ENCODE peak calls at places on chromosome 5, in five cellular contexts. P, X, T, Z and A are unnamed samples.

GRCh38 chr5:57863661-57864060 is 381.1 kb upstream of the ACTBL2 start:
- DNase-seq in P (no peak), X (no peak), T (no peak), Z (no peak), A (no peak)

GRCh38 chr5:151019331-151019730 is 1.1 kb upstream of the GPX3 start:
- DNase-seq in P (no peak), X (no peak), T (no peak), Z (no peak), A (no peak)

GRCh38 chr5:14505310-14506140 is 76.1 kb upstream of the OTULINL start:
- DNase-seq in P (peak; percentile 5), X (no peak), T (no peak), Z (no peak), A (no peak)

GRCh38 chr5:175738595-175739133 is 80.8 kb downstream of the HRH2 start:
- DNase-seq in P (no peak), X (no peak), T (no peak), Z (no peak), A (peak; percentile 29)

GRCh38 chr5:92979716-92980115 is 601.3 kb downstream of the NR2F1-AS1 start:
- DNase-seq in P (no peak), X (no peak), T (no peak), Z (no peak), A (no peak)

GRCh38 chr5:133509742-133510079 is 102.6 kb downstream of the FSTL4 start:
- DNase-seq in P (no peak), X (no peak), T (no peak), Z (no peak), A (no peak)

GRCh38 chr5:141877478-141878185 is 578 bp downstream of the PCDH1 start:
- DNase-seq in P (no peak), X (peak; percentile 13), T (no peak), Z (peak; percentile 48), A (peak; percentile 71)

GRCh38 chr5:8329773-8330172 is 460.8 kb downstream of the MTRR start:
- DNase-seq in P (no peak), X (no peak), T (no peak), Z (no peak), A (no peak)

GRCh38 chr5:54270326-54270725 is 40.0 kb downstream of the ARL15 start:
- DNase-seq in P (no peak), X (no peak), T (no peak), Z (no peak), A (no peak)

GRCh38 chr5:177086918-177087706 is 397 bp downstream of the FGFR4 start:
- DNase-seq in P (peak; percentile 58), X (no peak), T (no peak), Z (peak; percentile 89), A (no peak)

GRCh38 chr5:37836173-37837100 is 3.4 kb downstream of the GDNF start:
- DNase-seq in P (no peak), X (no peak), T (no peak), Z (no peak), A (no peak)

GRCh38 chr5:128403350-128403749 is 134.7 kb downstream of the FBN2 start:
- DNase-seq in P (no peak), X (no peak), T (no peak), Z (no peak), A (no peak)

GRCh38 chr5:149647334-149647733 is 66.0 kb downstream of the ARHGEF37 start:
- DNase-seq in P (no peak), X (no peak), T (no peak), Z (no peak), A (no peak)

GRCh38 chr5:159456722-159457462 is 126.6 kb upstream of the IL12B start:
- DNase-seq in P (no peak), X (no peak), T (no peak), Z (no peak), A (no peak)

GRCh38 chr5:44875661-44876250 is 67.0 kb downstream of the MRPS30 start:
- DNase-seq in P (no peak), X (no peak), T (no peak), Z (no peak), A (no peak)

GRCh38 chr5:141508440-141508807 is 19.5 kb downstream of the PCDHGC5 start:
- DNase-seq in P (no peak), X (no peak), T (no peak), Z (no peak), A (no peak)

GRCh38 chr5:18379189-18379588 is 744.9 kb downstream of the TAF11L14 start:
- DNase-seq in P (no peak), X (no peak), T (no peak), Z (no peak), A (no peak)

GRCh38 chr5:6576861-6577501 is 55.9 kb downstream of the NSUN2 start:
- DNase-seq in P (peak; percentile 35), X (no peak), T (no peak), Z (no peak), A (no peak)

GRCh38 chr5:1241509-1242080 is 16.4 kb downstream of the SLC6A18 start:
- DNase-seq in P (no peak), X (no peak), T (no peak), Z (no peak), A (no peak)

GRCh38 chr5:173016621-173017046 is 33.1 kb downstream of the ATP6V0E1 start:
- DNase-seq in P (no peak), X (no peak), T (no peak), Z (no peak), A (peak; percentile 74)

GRCh38 chr5:98934581-98934980 is 5.8 kb upstream of the CHD1 start:
- DNase-seq in P (no peak), X (no peak), T (no peak), Z (no peak), A (no peak)

GRCh38 chr5:86968311-86968753 is 299.4 kb upstream of the RASA1 start:
- DNase-seq in P (no peak), X (no peak), T (peak; percentile 10), Z (no peak), A (no peak)

GRCh38 chr5:16737620-16738364 is 121.0 kb upstream of the RETREG1 start:
- DNase-seq in P (no peak), X (no peak), T (no peak), Z (peak; percentile 52), A (no peak)

GRCh38 chr5:1176473-1177391 is 24.7 kb upstream of the SLC6A19 start:
- DNase-seq in P (peak; percentile 54), X (no peak), T (peak; percentile 7), Z (no peak), A (no peak)

GRCh38 chr5:57171818-57172465 is 1.9 kb upstream of the GPBP1 start:
- DNase-seq in P (no peak), X (no peak), T (no peak), Z (peak; percentile 39), A (no peak)

GRCh38 chr5:40238066-40238745 is 441.5 kb upstream of the PTGER4 start:
- DNase-seq in P (no peak), X (no peak), T (no peak), Z (no peak), A (no peak)

GRCh38 chr5:77885501-77885900 is 109.4 kb upstream of the TBCA start:
- DNase-seq in P (no peak), X (no peak), T (no peak), Z (no peak), A (no peak)

GRCh38 chr5:170293273-170293672 is 4.3 kb downstream of the LCP2 start:
- DNase-seq in P (no peak), X (no peak), T (no peak), Z (peak; percentile 69), A (no peak)

GRCh38 chr5:44714871-44715580 is 93.7 kb upstream of the MRPS30 start:
- DNase-seq in P (no peak), X (no peak), T (no peak), Z (no peak), A (no peak)

DNA sequence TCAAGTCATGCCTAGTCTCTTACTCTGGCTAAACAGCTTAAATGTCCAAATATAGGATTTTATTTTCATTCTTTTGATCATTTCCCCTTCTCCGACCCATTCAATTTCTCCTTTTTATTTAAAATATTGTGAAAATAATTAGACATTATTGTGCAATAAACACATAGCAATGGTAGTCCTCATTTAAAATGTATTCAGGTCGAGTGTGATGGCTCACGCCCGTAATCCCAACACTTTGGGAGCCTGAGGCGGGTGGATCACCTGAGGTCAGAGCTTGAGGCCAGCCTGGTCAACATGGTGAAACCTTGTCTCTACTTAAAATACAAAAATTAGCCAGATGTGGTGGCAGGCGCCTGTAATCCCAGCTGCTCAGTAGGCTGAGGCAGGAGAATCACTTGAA is 26.7 kb downstream of the ADAMTS6 start:
- DNase-seq in P (no peak), X (no peak), T (no peak), Z (no peak), A (no peak)
- H3K27ac ChIP-seq in P (no peak overlapping the region), X (no peak overlapping the region), T (no peak overlapping the region), Z (no peak overlapping the region), A (no peak overlapping the region)

DNA sequence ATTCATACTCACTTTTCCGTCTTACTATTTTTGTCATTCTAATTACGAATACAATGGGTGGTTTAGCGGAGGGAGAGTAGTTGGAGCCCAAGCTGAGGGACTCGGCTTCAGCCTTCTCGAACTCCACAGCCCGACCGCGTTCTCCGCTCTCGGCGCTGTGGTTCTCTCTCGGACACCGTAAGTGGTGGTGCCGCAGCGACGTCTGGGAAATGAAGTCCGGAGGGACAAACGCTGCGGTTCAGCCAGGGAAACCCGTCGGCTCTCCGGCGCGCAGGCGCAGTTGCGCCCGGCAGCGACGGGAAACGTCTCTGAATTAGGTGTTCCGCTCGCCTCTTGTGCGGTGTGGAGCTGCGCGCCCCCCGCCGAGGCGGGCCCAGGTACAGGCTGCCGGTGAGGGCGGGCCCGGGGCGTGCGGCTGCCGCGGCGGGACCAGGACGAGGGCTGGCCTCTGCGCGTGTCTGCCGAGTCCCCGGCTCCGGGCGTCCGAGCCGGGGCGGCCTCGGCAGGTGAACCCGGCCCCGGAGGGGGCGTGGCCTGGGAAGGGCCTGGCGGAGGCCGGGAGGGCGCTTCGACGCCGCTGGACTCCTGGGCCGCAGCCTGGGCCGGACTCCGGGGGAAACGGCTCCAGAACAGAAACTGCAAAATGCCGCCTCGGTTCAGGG is at the start of gene ZNF879:
- DNase-seq in P (peak; percentile 93), X (peak; percentile 94), T (peak; percentile 94), Z (peak; percentile 93), A (peak; percentile 93)
- H3K27ac ChIP-seq in P (no peak within 1 kb of the TSS), X (peak within 1 kb of the TSS; percentile 63), T (peak within 1 kb of the TSS; percentile 93), Z (peak within 1 kb of the TSS; percentile 92), A (peak within 1 kb of the TSS; percentile 92)

DNA sequence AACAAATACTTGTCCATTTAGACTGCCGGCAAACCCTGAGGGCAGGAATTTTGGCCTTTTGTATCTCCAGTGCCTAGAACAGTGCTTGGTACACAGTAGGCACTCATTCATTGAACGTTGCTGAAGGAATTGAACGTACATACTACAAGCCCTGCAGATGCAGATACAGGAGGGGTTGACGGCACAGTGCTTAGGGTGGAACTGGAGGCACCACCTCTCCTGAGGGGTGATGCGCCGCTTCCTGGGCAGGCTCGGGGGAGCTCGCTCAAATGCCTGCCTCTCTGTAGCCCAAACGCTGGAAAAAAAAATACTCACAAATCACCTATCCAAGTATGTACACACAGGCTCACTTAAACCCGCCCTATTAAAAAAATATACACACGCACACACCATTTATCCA is 594 bp upstream of the COMMD10 start:
- DNase-seq in P (no peak), X (peak; percentile 15), T (no peak), Z (peak; percentile 23), A (no peak)
- H3K27ac ChIP-seq in P (no peak overlapping the region), X (peak overlapping the region; percentile 88), T (peak overlapping the region; percentile 97), Z (peak overlapping the region; percentile 89), A (no peak overlapping the region)

GRCh38 chr5:146013761-146014160 is 77.4 kb downstream of the SH3RF2 start:
- DNase-seq in P (no peak), X (no peak), T (no peak), Z (no peak), A (no peak)

GRCh38 chr5:146020100-146020499 is 83.7 kb downstream of the SH3RF2 start:
- DNase-seq in P (no peak), X (no peak), T (no peak), Z (no peak), A (no peak)

GRCh38 chr5:146018461-146019375 is 82.3 kb downstream of the SH3RF2 start:
- DNase-seq in P (no peak), X (no peak), T (no peak), Z (no peak), A (no peak)

GRCh38 chr5:146015001-146015400 is 78.6 kb downstream of the SH3RF2 start:
- DNase-seq in P (no peak), X (no peak), T (no peak), Z (no peak), A (no peak)

GRCh38 chr5:146016764-146017484 is 80.5 kb downstream of the SH3RF2 start:
- DNase-seq in P (no peak), X (no peak), T (no peak), Z (no peak), A (no peak)
- H3K27ac ChIP-seq in P (no peak overlapping the region), X (no peak overlapping the region), T (peak overlapping the region; percentile 4), Z (no peak overlapping the region), A (no peak overlapping the region)